ENCODE peak calls at places on chromosome 9, in six cellular contexts. One of them, this sample, is unnamed.

GRCh38 chr9:116860509-116861120 is 173.5 kb downstream of the TRIM32 start:
- ATAC-seq in Right ventricle myocardium inferior: peak; percentile 81
- ATAC-seq in effector memory CD8-positive, alpha-beta T cell: no peak
- ATAC-seq in activated naive CD4-positive, alpha-beta T cell treated with anti-CD3 and anti-CD28 coated beads, Interleukin-2, amount 50 U/mL, for 72 hours: no peak
- ATAC-seq in T-helper 17 cell: no peak
- ATAC-seq in heart right ventricle: no peak
- ATAC-seq in this sample: no peak

GRCh38 chr9:89444212-89444611 is 53.7 kb downstream of the SEMA4D start:
- ATAC-seq in Right ventricle myocardium inferior: peak; percentile 54
- ATAC-seq in effector memory CD8-positive, alpha-beta T cell: peak; percentile 84
- ATAC-seq in activated naive CD4-positive, alpha-beta T cell treated with anti-CD3 and anti-CD28 coated beads, Interleukin-2, amount 50 U/mL, for 72 hours: peak; percentile 51
- ATAC-seq in T-helper 17 cell: peak; percentile 94
- ATAC-seq in heart right ventricle: peak; percentile 70
- ATAC-seq in this sample: no peak

GRCh38 chr9:137785704-137786161 is 91.8 kb upstream of the CACNA1B start:
- ATAC-seq in Right ventricle myocardium inferior: peak; percentile 34
- ATAC-seq in effector memory CD8-positive, alpha-beta T cell: no peak
- ATAC-seq in activated naive CD4-positive, alpha-beta T cell treated with anti-CD3 and anti-CD28 coated beads, Interleukin-2, amount 50 U/mL, for 72 hours: no peak
- ATAC-seq in T-helper 17 cell: no peak
- ATAC-seq in heart right ventricle: no peak
- ATAC-seq in this sample: no peak

GRCh38 chr9:78035369-78035993 is 3.9 kb upstream of the GNAQ start:
- ATAC-seq in Right ventricle myocardium inferior: no peak
- ATAC-seq in effector memory CD8-positive, alpha-beta T cell: peak; percentile 16
- ATAC-seq in activated naive CD4-positive, alpha-beta T cell treated with anti-CD3 and anti-CD28 coated beads, Interleukin-2, amount 50 U/mL, for 72 hours: no peak
- ATAC-seq in T-helper 17 cell: peak; percentile 22
- ATAC-seq in heart right ventricle: no peak
- ATAC-seq in this sample: no peak

GRCh38 chr9:122848256-122848943 is 20.0 kb upstream of the PDCL start:
- ATAC-seq in Right ventricle myocardium inferior: no peak
- ATAC-seq in effector memory CD8-positive, alpha-beta T cell: no peak
- ATAC-seq in activated naive CD4-positive, alpha-beta T cell treated with anti-CD3 and anti-CD28 coated beads, Interleukin-2, amount 50 U/mL, for 72 hours: no peak
- ATAC-seq in T-helper 17 cell: no peak
- ATAC-seq in heart right ventricle: no peak
- ATAC-seq in this sample: no peak

GRCh38 chr9:98908897-98909634 is 34.6 kb upstream of the COL15A1 start:
- ATAC-seq in Right ventricle myocardium inferior: peak; percentile 37
- ATAC-seq in effector memory CD8-positive, alpha-beta T cell: no peak
- ATAC-seq in activated naive CD4-positive, alpha-beta T cell treated with anti-CD3 and anti-CD28 coated beads, Interleukin-2, amount 50 U/mL, for 72 hours: no peak
- ATAC-seq in T-helper 17 cell: no peak
- ATAC-seq in heart right ventricle: no peak
- ATAC-seq in this sample: no peak

GRCh38 chr9:131266301-131267229 is 9.7 kb downstream of the FAM78A start:
- ATAC-seq in Right ventricle myocardium inferior: peak; percentile 18
- ATAC-seq in effector memory CD8-positive, alpha-beta T cell: no peak
- ATAC-seq in activated naive CD4-positive, alpha-beta T cell treated with anti-CD3 and anti-CD28 coated beads, Interleukin-2, amount 50 U/mL, for 72 hours: peak; percentile 35
- ATAC-seq in T-helper 17 cell: peak; percentile 16
- ATAC-seq in heart right ventricle: peak; percentile 37
- ATAC-seq in this sample: no peak

GRCh38 chr9:77956555-77956954 is 75.1 kb downstream of the GNAQ start:
- ATAC-seq in Right ventricle myocardium inferior: no peak
- ATAC-seq in effector memory CD8-positive, alpha-beta T cell: no peak
- ATAC-seq in activated naive CD4-positive, alpha-beta T cell treated with anti-CD3 and anti-CD28 coated beads, Interleukin-2, amount 50 U/mL, for 72 hours: no peak
- ATAC-seq in T-helper 17 cell: no peak
- ATAC-seq in heart right ventricle: no peak
- ATAC-seq in this sample: no peak

GRCh38 chr9:103913899-103914298 is 180.2 kb upstream of the SMC2 start:
- ATAC-seq in Right ventricle myocardium inferior: no peak
- ATAC-seq in effector memory CD8-positive, alpha-beta T cell: no peak
- ATAC-seq in activated naive CD4-positive, alpha-beta T cell treated with anti-CD3 and anti-CD28 coated beads, Interleukin-2, amount 50 U/mL, for 72 hours: no peak
- ATAC-seq in T-helper 17 cell: no peak
- ATAC-seq in heart right ventricle: no peak
- ATAC-seq in this sample: no peak

GRCh38 chr9:4489562-4489918 is 728 bp upstream of the SLC1A1 start:
- ATAC-seq in Right ventricle myocardium inferior: peak; percentile 63
- ATAC-seq in effector memory CD8-positive, alpha-beta T cell: no peak
- ATAC-seq in activated naive CD4-positive, alpha-beta T cell treated with anti-CD3 and anti-CD28 coated beads, Interleukin-2, amount 50 U/mL, for 72 hours: no peak
- ATAC-seq in T-helper 17 cell: no peak
- ATAC-seq in heart right ventricle: peak; percentile 54
- ATAC-seq in this sample: no peak

GRCh38 chr9:130034570-130034969 is 8.4 kb downstream of the FNBP1 start:
- ATAC-seq in Right ventricle myocardium inferior: no peak
- ATAC-seq in effector memory CD8-positive, alpha-beta T cell: no peak
- ATAC-seq in activated naive CD4-positive, alpha-beta T cell treated with anti-CD3 and anti-CD28 coated beads, Interleukin-2, amount 50 U/mL, for 72 hours: peak; percentile 74
- ATAC-seq in T-helper 17 cell: no peak
- ATAC-seq in heart right ventricle: no peak
- ATAC-seq in this sample: peak; percentile 45

GRCh38 chr9:137757613-137758029 is 120.0 kb upstream of the CACNA1B start:
- ATAC-seq in Right ventricle myocardium inferior: no peak
- ATAC-seq in effector memory CD8-positive, alpha-beta T cell: peak; percentile 83
- ATAC-seq in activated naive CD4-positive, alpha-beta T cell treated with anti-CD3 and anti-CD28 coated beads, Interleukin-2, amount 50 U/mL, for 72 hours: peak; percentile 59
- ATAC-seq in T-helper 17 cell: peak; percentile 59
- ATAC-seq in heart right ventricle: no peak
- ATAC-seq in this sample: peak; percentile 67

GRCh38 chr9:87498816-87499454 is 1.3 kb downstream of the DAPK1 start:
- ATAC-seq in Right ventricle myocardium inferior: no peak
- ATAC-seq in effector memory CD8-positive, alpha-beta T cell: no peak
- ATAC-seq in activated naive CD4-positive, alpha-beta T cell treated with anti-CD3 and anti-CD28 coated beads, Interleukin-2, amount 50 U/mL, for 72 hours: peak; percentile 33
- ATAC-seq in T-helper 17 cell: no peak
- ATAC-seq in heart right ventricle: no peak
- ATAC-seq in this sample: no peak

GRCh38 chr9:119003218-119003617 is 366.0 kb downstream of the BRINP1 start:
- ATAC-seq in Right ventricle myocardium inferior: no peak
- ATAC-seq in effector memory CD8-positive, alpha-beta T cell: no peak
- ATAC-seq in activated naive CD4-positive, alpha-beta T cell treated with anti-CD3 and anti-CD28 coated beads, Interleukin-2, amount 50 U/mL, for 72 hours: no peak
- ATAC-seq in T-helper 17 cell: no peak
- ATAC-seq in heart right ventricle: no peak
- ATAC-seq in this sample: no peak

GRCh38 chr9:20043035-20043434 is 254.2 kb upstream of the SLC24A2 start:
- ATAC-seq in Right ventricle myocardium inferior: no peak
- ATAC-seq in effector memory CD8-positive, alpha-beta T cell: peak; percentile 53
- ATAC-seq in activated naive CD4-positive, alpha-beta T cell treated with anti-CD3 and anti-CD28 coated beads, Interleukin-2, amount 50 U/mL, for 72 hours: peak; percentile 67
- ATAC-seq in T-helper 17 cell: peak; percentile 65
- ATAC-seq in heart right ventricle: no peak
- ATAC-seq in this sample: no peak

GRCh38 chr9:85599540-85600140 is 142.1 kb downstream of the AGTPBP1 start:
- ATAC-seq in Right ventricle myocardium inferior: no peak
- ATAC-seq in effector memory CD8-positive, alpha-beta T cell: no peak
- ATAC-seq in activated naive CD4-positive, alpha-beta T cell treated with anti-CD3 and anti-CD28 coated beads, Interleukin-2, amount 50 U/mL, for 72 hours: no peak
- ATAC-seq in T-helper 17 cell: no peak
- ATAC-seq in heart right ventricle: no peak
- ATAC-seq in this sample: no peak

GRCh38 chr9:127970401-127971313 is 10.1 kb downstream of the EEIG1 start:
- ATAC-seq in Right ventricle myocardium inferior: no peak
- ATAC-seq in effector memory CD8-positive, alpha-beta T cell: peak; percentile 68
- ATAC-seq in activated naive CD4-positive, alpha-beta T cell treated with anti-CD3 and anti-CD28 coated beads, Interleukin-2, amount 50 U/mL, for 72 hours: peak; percentile 80
- ATAC-seq in T-helper 17 cell: peak; percentile 73
- ATAC-seq in heart right ventricle: no peak
- ATAC-seq in this sample: peak; percentile 90

GRCh38 chr9:127458921-127459320 is 7.6 kb downstream of the LRSAM1 start:
- ATAC-seq in Right ventricle myocardium inferior: peak; percentile 33
- ATAC-seq in effector memory CD8-positive, alpha-beta T cell: no peak
- ATAC-seq in activated naive CD4-positive, alpha-beta T cell treated with anti-CD3 and anti-CD28 coated beads, Interleukin-2, amount 50 U/mL, for 72 hours: no peak
- ATAC-seq in T-helper 17 cell: no peak
- ATAC-seq in heart right ventricle: peak; percentile 34
- ATAC-seq in this sample: no peak

GRCh38 chr9:14346826-14347407 is 33.0 kb upstream of the NFIB start:
- ATAC-seq in Right ventricle myocardium inferior: peak; percentile 15
- ATAC-seq in effector memory CD8-positive, alpha-beta T cell: no peak
- ATAC-seq in activated naive CD4-positive, alpha-beta T cell treated with anti-CD3 and anti-CD28 coated beads, Interleukin-2, amount 50 U/mL, for 72 hours: no peak
- ATAC-seq in T-helper 17 cell: no peak
- ATAC-seq in heart right ventricle: peak; percentile 18
- ATAC-seq in this sample: no peak

GRCh38 chr9:72897069-72897649 is 55.7 kb downstream of the ALDH1A1 start:
- ATAC-seq in Right ventricle myocardium inferior: no peak
- ATAC-seq in effector memory CD8-positive, alpha-beta T cell: no peak
- ATAC-seq in activated naive CD4-positive, alpha-beta T cell treated with anti-CD3 and anti-CD28 coated beads, Interleukin-2, amount 50 U/mL, for 72 hours: no peak
- ATAC-seq in T-helper 17 cell: no peak
- ATAC-seq in heart right ventricle: no peak
- ATAC-seq in this sample: no peak

GRCh38 chr9:112445196-112445595 is 41.4 kb upstream of the KIAA1958 start:
- ATAC-seq in Right ventricle myocardium inferior: no peak
- ATAC-seq in effector memory CD8-positive, alpha-beta T cell: no peak
- ATAC-seq in activated naive CD4-positive, alpha-beta T cell treated with anti-CD3 and anti-CD28 coated beads, Interleukin-2, amount 50 U/mL, for 72 hours: no peak
- ATAC-seq in T-helper 17 cell: no peak
- ATAC-seq in heart right ventricle: no peak
- ATAC-seq in this sample: no peak

GRCh38 chr9:133396952-133397351 is 20.8 kb downstream of the STKLD1 start:
- ATAC-seq in Right ventricle myocardium inferior: no peak
- ATAC-seq in effector memory CD8-positive, alpha-beta T cell: no peak
- ATAC-seq in activated naive CD4-positive, alpha-beta T cell treated with anti-CD3 and anti-CD28 coated beads, Interleukin-2, amount 50 U/mL, for 72 hours: no peak
- ATAC-seq in T-helper 17 cell: no peak
- ATAC-seq in heart right ventricle: no peak
- ATAC-seq in this sample: no peak

GRCh38 chr9:5688109-5688508 is 59.2 kb downstream of the RIC1 start:
- ATAC-seq in Right ventricle myocardium inferior: no peak
- ATAC-seq in effector memory CD8-positive, alpha-beta T cell: no peak
- ATAC-seq in activated naive CD4-positive, alpha-beta T cell treated with anti-CD3 and anti-CD28 coated beads, Interleukin-2, amount 50 U/mL, for 72 hours: no peak
- ATAC-seq in T-helper 17 cell: no peak
- ATAC-seq in heart right ventricle: no peak
- ATAC-seq in this sample: no peak

GRCh38 chr9:32554107-32554506 is 1.7 kb upstream of the TOPORS start:
- ATAC-seq in Right ventricle myocardium inferior: no peak
- ATAC-seq in effector memory CD8-positive, alpha-beta T cell: no peak
- ATAC-seq in activated naive CD4-positive, alpha-beta T cell treated with anti-CD3 and anti-CD28 coated beads, Interleukin-2, amount 50 U/mL, for 72 hours: no peak
- ATAC-seq in T-helper 17 cell: no peak
- ATAC-seq in heart right ventricle: no peak
- ATAC-seq in this sample: no peak

GRCh38 chr9:78971505-78971904 is 600.3 kb upstream of the TLE4 start:
- ATAC-seq in Right ventricle myocardium inferior: no peak
- ATAC-seq in effector memory CD8-positive, alpha-beta T cell: no peak
- ATAC-seq in activated naive CD4-positive, alpha-beta T cell treated with anti-CD3 and anti-CD28 coated beads, Interleukin-2, amount 50 U/mL, for 72 hours: no peak
- ATAC-seq in T-helper 17 cell: no peak
- ATAC-seq in heart right ventricle: no peak
- ATAC-seq in this sample: no peak

GRCh38 chr9:79489241-79490000 is 82.3 kb upstream of the TLE4 start:
- ATAC-seq in Right ventricle myocardium inferior: peak; percentile 72
- ATAC-seq in effector memory CD8-positive, alpha-beta T cell: no peak
- ATAC-seq in activated naive CD4-positive, alpha-beta T cell treated with anti-CD3 and anti-CD28 coated beads, Interleukin-2, amount 50 U/mL, for 72 hours: no peak
- ATAC-seq in T-helper 17 cell: no peak
- ATAC-seq in heart right ventricle: no peak
- ATAC-seq in this sample: no peak

GRCh38 chr9:94812343-94812742 is 85.8 kb downstream of the AOPEP start:
- ATAC-seq in Right ventricle myocardium inferior: peak; percentile 42
- ATAC-seq in effector memory CD8-positive, alpha-beta T cell: no peak
- ATAC-seq in activated naive CD4-positive, alpha-beta T cell treated with anti-CD3 and anti-CD28 coated beads, Interleukin-2, amount 50 U/mL, for 72 hours: peak; percentile 76
- ATAC-seq in T-helper 17 cell: no peak
- ATAC-seq in heart right ventricle: no peak
- ATAC-seq in this sample: peak; percentile 48

GRCh38 chr9:35385042-35385441 is 104.9 kb upstream of the RUSC2 start:
- ATAC-seq in Right ventricle myocardium inferior: peak; percentile 37
- ATAC-seq in effector memory CD8-positive, alpha-beta T cell: no peak
- ATAC-seq in activated naive CD4-positive, alpha-beta T cell treated with anti-CD3 and anti-CD28 coated beads, Interleukin-2, amount 50 U/mL, for 72 hours: no peak
- ATAC-seq in T-helper 17 cell: no peak
- ATAC-seq in heart right ventricle: no peak
- ATAC-seq in this sample: no peak

GRCh38 chr9:83511051-83511450 is 27.1 kb downstream of the FRMD3 start:
- ATAC-seq in Right ventricle myocardium inferior: peak; percentile 28
- ATAC-seq in effector memory CD8-positive, alpha-beta T cell: no peak
- ATAC-seq in activated naive CD4-positive, alpha-beta T cell treated with anti-CD3 and anti-CD28 coated beads, Interleukin-2, amount 50 U/mL, for 72 hours: no peak
- ATAC-seq in T-helper 17 cell: peak; percentile 36
- ATAC-seq in heart right ventricle: no peak
- ATAC-seq in this sample: peak; percentile 91

GRCh38 chr9:16705121-16705604 is 165.3 kb downstream of the BNC2 start:
- ATAC-seq in Right ventricle myocardium inferior: peak; percentile 96
- ATAC-seq in effector memory CD8-positive, alpha-beta T cell: no peak
- ATAC-seq in activated naive CD4-positive, alpha-beta T cell treated with anti-CD3 and anti-CD28 coated beads, Interleukin-2, amount 50 U/mL, for 72 hours: no peak
- ATAC-seq in T-helper 17 cell: no peak
- ATAC-seq in heart right ventricle: peak; percentile 99
- ATAC-seq in this sample: peak; percentile 27

GRCh38 chr9:69585571-69585970 is 86.6 kb downstream of the APBA1 start:
- ATAC-seq in Right ventricle myocardium inferior: no peak
- ATAC-seq in effector memory CD8-positive, alpha-beta T cell: no peak
- ATAC-seq in activated naive CD4-positive, alpha-beta T cell treated with anti-CD3 and anti-CD28 coated beads, Interleukin-2, amount 50 U/mL, for 72 hours: no peak
- ATAC-seq in T-helper 17 cell: no peak
- ATAC-seq in heart right ventricle: no peak
- ATAC-seq in this sample: no peak

GRCh38 chr9:135878528-135879236 is 28.7 kb downstream of the CAMSAP1 start:
- ATAC-seq in Right ventricle myocardium inferior: no peak
- ATAC-seq in effector memory CD8-positive, alpha-beta T cell: no peak
- ATAC-seq in activated naive CD4-positive, alpha-beta T cell treated with anti-CD3 and anti-CD28 coated beads, Interleukin-2, amount 50 U/mL, for 72 hours: no peak
- ATAC-seq in T-helper 17 cell: no peak
- ATAC-seq in heart right ventricle: no peak
- ATAC-seq in this sample: no peak

GRCh38 chr9:14645648-14646047 is 47.6 kb downstream of the ZDHHC21 start:
- ATAC-seq in Right ventricle myocardium inferior: no peak
- ATAC-seq in effector memory CD8-positive, alpha-beta T cell: no peak
- ATAC-seq in activated naive CD4-positive, alpha-beta T cell treated with anti-CD3 and anti-CD28 coated beads, Interleukin-2, amount 50 U/mL, for 72 hours: no peak
- ATAC-seq in T-helper 17 cell: no peak
- ATAC-seq in heart right ventricle: no peak
- ATAC-seq in this sample: no peak

GRCh38 chr9:83722726-83723495 is 15.2 kb upstream of the UBQLN1 start:
- ATAC-seq in Right ventricle myocardium inferior: no peak
- ATAC-seq in effector memory CD8-positive, alpha-beta T cell: no peak
- ATAC-seq in activated naive CD4-positive, alpha-beta T cell treated with anti-CD3 and anti-CD28 coated beads, Interleukin-2, amount 50 U/mL, for 72 hours: no peak
- ATAC-seq in T-helper 17 cell: no peak
- ATAC-seq in heart right ventricle: no peak
- ATAC-seq in this sample: no peak

GRCh38 chr9:130029223-130029583 is 13.8 kb downstream of the FNBP1 start:
- ATAC-seq in Right ventricle myocardium inferior: no peak
- ATAC-seq in effector memory CD8-positive, alpha-beta T cell: no peak
- ATAC-seq in activated naive CD4-positive, alpha-beta T cell treated with anti-CD3 and anti-CD28 coated beads, Interleukin-2, amount 50 U/mL, for 72 hours: peak; percentile 65
- ATAC-seq in T-helper 17 cell: no peak
- ATAC-seq in heart right ventricle: no peak
- ATAC-seq in this sample: peak; percentile 53

GRCh38 chr9:77132991-77133390 is 44.3 kb upstream of the VPS13A start:
- ATAC-seq in Right ventricle myocardium inferior: no peak
- ATAC-seq in effector memory CD8-positive, alpha-beta T cell: no peak
- ATAC-seq in activated naive CD4-positive, alpha-beta T cell treated with anti-CD3 and anti-CD28 coated beads, Interleukin-2, amount 50 U/mL, for 72 hours: no peak
- ATAC-seq in T-helper 17 cell: no peak
- ATAC-seq in heart right ventricle: no peak
- ATAC-seq in this sample: no peak

GRCh38 chr9:116181853-116182610 is 28.4 kb downstream of the PAPPA start:
- ATAC-seq in Right ventricle myocardium inferior: no peak
- ATAC-seq in effector memory CD8-positive, alpha-beta T cell: no peak
- ATAC-seq in activated naive CD4-positive, alpha-beta T cell treated with anti-CD3 and anti-CD28 coated beads, Interleukin-2, amount 50 U/mL, for 72 hours: no peak
- ATAC-seq in T-helper 17 cell: no peak
- ATAC-seq in heart right ventricle: no peak
- ATAC-seq in this sample: peak; percentile 25

GRCh38 chr9:106449528-106449927 is 413.4 kb upstream of the ZNF462 start:
- ATAC-seq in Right ventricle myocardium inferior: no peak
- ATAC-seq in effector memory CD8-positive, alpha-beta T cell: no peak
- ATAC-seq in activated naive CD4-positive, alpha-beta T cell treated with anti-CD3 and anti-CD28 coated beads, Interleukin-2, amount 50 U/mL, for 72 hours: no peak
- ATAC-seq in T-helper 17 cell: no peak
- ATAC-seq in heart right ventricle: no peak
- ATAC-seq in this sample: no peak

GRCh38 chr9:14671327-14671840 is 21.8 kb downstream of the ZDHHC21 start:
- ATAC-seq in Right ventricle myocardium inferior: no peak
- ATAC-seq in effector memory CD8-positive, alpha-beta T cell: no peak
- ATAC-seq in activated naive CD4-positive, alpha-beta T cell treated with anti-CD3 and anti-CD28 coated beads, Interleukin-2, amount 50 U/mL, for 72 hours: peak; percentile 29
- ATAC-seq in T-helper 17 cell: no peak
- ATAC-seq in heart right ventricle: no peak
- ATAC-seq in this sample: no peak

This sample was measured in stimulated activated memory B cell treated with anti-CD40 and anti-IgM and Interleukin-4, amounts not matched to agents 10 μg/mL and 1 μg/mL and 100 μg/mL, for 72 hours.